ENCODE peak calls at places on chromosomes 5 and 9, in five cellular contexts. O is A549, N is IMR-90, F is K562, L is GM12878. G is an unnamed sample.

GRCh38 chr5:150763023-150763793 is 4.4 kb upstream of the DCTN4 start:
- DNase-seq in N (peak; percentile 67), L (no peak), F (peak; percentile 96), O (peak; percentile 19), G (peak; percentile 30)

GRCh38 chr9:14383296-14383695 is 69.4 kb upstream of the NFIB start:
- DNase-seq in O (no peak), N (no peak), L (no peak), F (no peak), G (no peak)

GRCh38 chr5:181173420-181174342 is 26.3 kb downstream of the OR2V2 start:
- DNase-seq in N (peak; percentile 79), O (peak; percentile 99), F (peak; percentile 87), L (peak; percentile 84), G (peak; percentile 59)

GRCh38 chr9:36986548-36987408 is 47.3 kb downstream of the PAX5 start:
- DNase-seq in F (no peak), N (no peak), L (no peak), O (no peak), G (no peak)

GRCh38 chr9:34995288-34996060 is 5.9 kb downstream of the DNAJB5 start:
- DNase-seq in O (no peak), L (no peak), F (peak; percentile 68), N (peak; percentile 55), G (no peak)

GRCh38 chr5:54469655-54470054 is 14.2 kb downstream of the HSPB3 start:
- DNase-seq in F (no peak), L (peak; percentile 40), O (no peak), N (peak; percentile 18), G (no peak)

GRCh38 chr9:33162721-33163311 is 4.3 kb downstream of the B4GALT1 start:
- DNase-seq in N (peak; percentile 79), L (no peak), F (no peak), O (peak; percentile 89), G (no peak)

GRCh38 chr9:81851340-81851739 is 76.9 kb upstream of the SPATA31D4 start:
- DNase-seq in L (no peak), O (no peak), N (no peak), F (no peak), G (no peak)

GRCh38 chr9:105039180-105039799 is 111.3 kb upstream of the ABCA1 start:
- DNase-seq in O (no peak), L (no peak), N (no peak), F (no peak), G (no peak)

GRCh38 chr5:74538206-74538661 is 102.3 kb downstream of the ENC1 start:
- DNase-seq in F (no peak), N (peak; percentile 89), O (peak; percentile 48), L (no peak), G (no peak)

GRCh38 chr5:95901676-95902646 is 59.7 kb downstream of the ELL2 start:
- DNase-seq in L (no peak), N (peak; percentile 89), F (peak; percentile 25), O (peak; percentile 58), G (no peak)

GRCh38 chr5:109455598-109456096 is 45.9 kb upstream of the PJA2 start:
- DNase-seq in F (peak; percentile 43), L (peak; percentile 45), O (peak; percentile 66), N (peak; percentile 98), G (peak; percentile 10)

GRCh38 chr5:14723648-14724231 is 59.2 kb downstream of the OTULIN start:
- DNase-seq in O (no peak), F (no peak), L (no peak), N (no peak), G (no peak)

GRCh38 chr9:137784046-137784445 is 93.5 kb upstream of the CACNA1B start:
- DNase-seq in L (no peak), F (peak; percentile 15), N (no peak), O (peak; percentile 26), G (peak; percentile 48)

GRCh38 chr5:139262414-139263139 is 31.0 kb upstream of the MATR3 start:
- DNase-seq in L (peak; percentile 40), N (peak; percentile 91), O (peak; percentile 89), F (peak; percentile 87), G (peak; percentile 87)

GRCh38 chr9:4955836-4956235 is 29.2 kb upstream of the JAK2 start:
- DNase-seq in N (peak; percentile 28), O (peak; percentile 7), F (no peak), L (no peak), G (no peak)

GRCh38 chr9:110875275-110875674 is 163.0 kb downstream of the LPAR1 start:
- DNase-seq in L (peak; percentile 48), F (no peak), N (no peak), O (no peak), G (no peak)

GRCh38 chr5:172834570-172835245 is 657 bp downstream of the ERGIC1 start:
- DNase-seq in L (no peak), N (no peak), F (no peak), O (no peak), G (peak; percentile 64)

GRCh38 chr5:6636293-6636692 is 3.1 kb downstream of the SRD5A1 start:
- DNase-seq in F (no peak), O (no peak), L (no peak), N (no peak), G (no peak)

GRCh38 chr5:134784946-134785620 is 26.5 kb downstream of the DDX46 start:
- DNase-seq in F (no peak), O (no peak), L (no peak), N (peak; percentile 54), G (no peak)

GRCh38 chr5:176985516-176985915 is 21.1 kb downstream of the UIMC1 start:
- DNase-seq in O (no peak), N (no peak), L (no peak), F (no peak), G (no peak)

GRCh38 chr9:136890661-136891060 is 4.3 kb downstream of the TRAF2 start:
- DNase-seq in O (no peak), L (no peak), N (no peak), F (no peak), G (no peak)

GRCh38 chr5:156815988-156816599 is 34.0 kb upstream of the PPP1R2B start:
- DNase-seq in O (peak; percentile 44), N (peak; percentile 42), F (peak; percentile 1), L (no peak), G (peak; percentile 53)

GRCh38 chr9:80351612-80352011 is 779.8 kb downstream of the TLE4 start:
- DNase-seq in N (no peak), F (no peak), O (no peak), L (no peak), G (no peak)

GRCh38 chr9:36317766-36318165 is 59.5 kb upstream of the GNE start:
- DNase-seq in F (no peak), O (peak; percentile 95), N (no peak), L (no peak), G (no peak)

GRCh38 chr5:30398427-30398826 is 795.1 kb upstream of the CDH6 start:
- DNase-seq in F (no peak), L (no peak), N (no peak), O (no peak), G (no peak)

GRCh38 chr5:140402258-140403074 is 833 bp downstream of the ANKHD1 start:
- DNase-seq in N (peak; percentile 29), F (peak; percentile 76), L (peak; percentile 27), O (peak; percentile 50), G (peak; percentile 66)

GRCh38 chr5:82884821-82885471 is 192.2 kb downstream of the TMEM167A start:
- DNase-seq in L (no peak), F (no peak), O (no peak), N (no peak), G (no peak)
- TF ChIP-seq RCOR1 in L (no peak), F (no peak), O (no peak), N (no peak), G (no peak)

DNA sequence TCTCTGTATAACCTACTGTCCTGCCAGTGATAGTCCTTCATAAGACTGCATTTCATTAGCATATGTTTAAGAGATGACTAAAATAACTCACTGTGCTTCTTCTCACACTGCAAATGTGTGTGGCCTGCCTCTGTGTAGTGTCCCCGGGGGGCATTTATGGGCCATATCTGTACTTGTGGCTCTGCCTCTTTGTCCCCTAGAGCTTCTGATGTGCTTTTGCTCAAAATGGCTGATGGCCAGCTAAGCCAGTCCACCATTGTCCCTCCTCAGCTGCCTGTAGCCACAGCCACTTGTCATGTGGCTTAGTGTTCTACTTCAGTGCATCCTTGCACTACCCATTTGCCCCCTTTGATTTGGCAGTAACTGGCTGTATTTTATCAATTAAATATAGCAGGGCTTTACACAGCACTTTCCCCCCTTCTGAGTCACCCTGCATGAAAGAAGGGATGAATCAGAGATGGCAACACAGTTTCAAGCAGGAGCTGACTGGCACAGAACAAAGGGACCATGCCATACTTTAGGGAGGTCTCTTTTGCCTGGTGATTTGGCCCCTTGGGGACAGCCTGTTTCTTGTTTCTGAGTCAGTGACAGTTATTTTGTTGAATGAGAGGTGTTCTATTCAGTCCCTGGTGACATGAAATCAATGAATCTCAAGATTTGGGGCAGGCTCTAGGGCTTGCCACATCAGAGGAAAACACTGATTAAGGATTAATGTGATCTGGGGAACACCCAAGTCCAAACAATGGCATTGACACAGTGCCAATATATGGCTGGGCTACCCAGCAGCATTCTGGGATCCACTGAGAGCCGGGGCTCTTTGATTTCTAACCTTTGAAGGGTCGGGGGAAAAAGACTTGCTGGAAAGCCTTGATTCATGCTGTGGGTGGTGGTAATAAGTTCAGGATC is 245.5 kb downstream of the SMARCA2 start:
- DNase-seq in F (no peak), N (peak; percentile 45), L (no peak), O (peak; percentile 24), G (no peak)
- TF ChIP-seq RCOR1 in F (no peak), N (no peak), L (no peak), O (no peak), G (no peak)

GRCh38 chr9:97560851-97561250 is 59.4 kb downstream of the TMOD1 start:
- DNase-seq in L (no peak), O (no peak), F (no peak), N (no peak), G (no peak)

GRCh38 chr9:97558701-97559101 is 57.2 kb downstream of the TMOD1 start:
- DNase-seq in F (no peak), O (no peak), L (no peak), N (no peak), G (no peak)

GRCh38 chr9:97557606-97558095 is 56.2 kb downstream of the TMOD1 start:
- DNase-seq in N (no peak), L (no peak), O (no peak), F (no peak), G (peak; percentile 77)

GRCh38 chr9:97560154-97560553 is 58.7 kb downstream of the TMOD1 start:
- DNase-seq in L (no peak), F (no peak), N (no peak), O (no peak), G (no peak)

GRCh38 chr9:97559111-97559514 is 57.6 kb downstream of the TMOD1 start:
- DNase-seq in F (no peak), L (peak; percentile 85), N (peak; percentile 42), O (no peak), G (no peak)
- TF ChIP-seq RCOR1 in F (no peak), L (peak; percentile 19), N (no peak), O (no peak), G (no peak)

DNA sequence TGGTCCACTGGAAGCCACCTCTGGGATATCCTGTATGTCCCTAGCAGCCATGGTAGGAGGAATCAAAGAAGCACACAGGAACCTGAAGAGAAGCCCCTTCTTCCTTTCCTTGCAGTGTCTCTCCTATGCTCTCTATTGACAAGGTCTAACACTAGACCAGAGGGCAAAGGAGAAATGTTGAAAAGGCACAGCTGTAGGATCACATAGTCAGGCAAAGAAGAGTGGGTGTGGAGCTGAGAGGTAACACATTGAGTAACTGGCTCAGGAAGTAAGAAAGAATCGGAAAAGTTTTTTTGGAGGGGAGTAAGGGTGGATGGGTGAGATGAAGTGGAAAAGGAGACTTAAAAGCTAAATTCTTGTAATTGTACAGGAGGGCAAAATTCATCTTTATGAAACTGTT is 100.1 kb downstream of the FOCAD start:
- DNase-seq in L (no peak), F (no peak), N (no peak), O (no peak), G (no peak)
- TF ChIP-seq RCOR1 in L (no peak), F (no peak), N (no peak), O (no peak), G (no peak)

GRCh38 chr5:16311666-16312065 is 132.1 kb upstream of the MARCHF11 start:
- DNase-seq in L (no peak), F (no peak), O (no peak), N (no peak), G (no peak)
- TF ChIP-seq RCOR1 in L (no peak), F (no peak), O (no peak), N (no peak), G (no peak)